ENCODE peak calls at places on chromosomes 4 and X, in ten cellular contexts. S is GM10248; L is COR-L47; Z is HuH-7.5; K is aorta; J is NCI-H748 treated with DMSO at 0.1 percent for 48 hours; P is NCI-H1092; O is fibroblast of the conjunctiva; V is T-cell; N is activated T-cell treated with anti-CD3 and anti-CD28 coated beads, Interleukin-2, amount 50 U/mL, for 48 hours. W is an unnamed sample.

GRCh38 chr4:154516320-154516719 is 24.7 kb upstream of the DCHS2 start:
- DNase-seq in V (no peak), S (no peak), K (no peak), L (no peak), Z (no peak), P (no peak), J (no peak), N (no peak), O (no peak), W (no peak)

GRCh38 chr4:138938371-138938699 is 77.2 kb upstream of the NOCT start:
- DNase-seq in O (peak; percentile 34), K (no peak), L (peak; percentile 61), V (no peak), N (no peak), J (peak; percentile 62), P (no peak), S (peak; percentile 26), Z (no peak), W (peak; percentile 62)

GRCh38 chr4:21697583-21697982 is 251.0 kb downstream of the KCNIP4 start:
- DNase-seq in L (no peak), N (no peak), S (no peak), P (no peak), K (no peak), O (no peak), J (no peak), V (no peak), Z (no peak), W (no peak)

GRCh38 chrX:8639949-8640348 is 92.0 kb downstream of the ANOS1 start:
- DNase-seq in S (no peak), P (no peak), L (no peak), K (no peak), Z (no peak), J (no peak), O (no peak), V (no peak), N (no peak), W (no peak)

GRCh38 chr4:117692538-117692937 is 341.7 kb upstream of the NDST3 start:
- DNase-seq in K (no peak), S (no peak), L (no peak), Z (no peak), V (no peak), N (no peak), J (no peak), O (no peak), P (no peak), W (no peak)

GRCh38 chr4:104138154-104138553 is 356.5 kb downstream of the CXXC4 start:
- DNase-seq in L (no peak), J (no peak), V (no peak), N (no peak), P (no peak), K (no peak), Z (no peak), O (no peak), S (no peak), W (no peak)

GRCh38 chrX:13064599-13065143 is 20.3 kb upstream of the FAM9C start:
- DNase-seq in K (no peak), O (peak; percentile 85), Z (no peak), J (no peak), P (no peak), L (no peak), V (no peak), S (no peak), N (no peak), W (no peak)

GRCh38 chrX:97490656-97491055 is 606.9 kb downstream of the RPA4 start:
- DNase-seq in S (no peak), N (no peak), K (no peak), O (no peak), P (no peak), L (no peak), V (no peak), J (no peak), Z (no peak), W (no peak)

GRCh38 chr4:151745727-151746231 is 15.0 kb downstream of the GATB start:
- DNase-seq in V (no peak), L (no peak), O (no peak), K (no peak), N (no peak), P (no peak), S (no peak), Z (no peak), J (no peak), W (no peak)

GRCh38 chrX:146707781-146708180 is 101.8 kb upstream of the CXorf51B start:
- DNase-seq in O (no peak), V (no peak), S (no peak), K (no peak), L (no peak), J (no peak), N (no peak), P (no peak), Z (no peak), W (no peak)

GRCh38 chr4:14994242-14994641 is 8.0 kb upstream of the CPEB2 start:
- DNase-seq in K (no peak), S (no peak), Z (no peak), O (no peak), N (no peak), P (no peak), V (no peak), L (no peak), J (no peak), W (peak; percentile 50)

GRCh38 chr4:90641856-90642599 is 514.8 kb downstream of the CCSER1 start:
- DNase-seq in N (no peak), L (no peak), O (no peak), Z (no peak), P (no peak), S (no peak), K (no peak), J (no peak), V (no peak), W (no peak)

GRCh38 chrX:49257074-49257790 is 7.3 kb downstream of the FOXP3 start:
- DNase-seq in P (no peak), J (no peak), L (no peak), S (no peak), V (no peak), K (no peak), O (no peak), Z (no peak), N (no peak), W (no peak)

GRCh38 chr4:176587920-176588319 is 204.8 kb downstream of the VEGFC start:
- DNase-seq in N (no peak), P (no peak), O (peak; percentile 31), S (no peak), J (no peak), L (no peak), Z (no peak), V (no peak), K (no peak), W (no peak)

GRCh38 chrX:24498181-24498580 is 33.1 kb downstream of the PDK3 start:
- DNase-seq in L (no peak), J (no peak), O (no peak), V (no peak), S (no peak), Z (no peak), N (no peak), K (no peak), P (no peak), W (peak; percentile 13)

GRCh38 chrX:129249563-129249962 is 273.7 kb downstream of the SMARCA1 start:
- DNase-seq in P (no peak), O (no peak), L (no peak), K (no peak), N (no peak), S (no peak), V (no peak), J (no peak), Z (no peak), W (no peak)

GRCh38 chrX:6228720-6229119 is at the start of gene NLGN4X:
- DNase-seq in Z (no peak), L (no peak), K (no peak), V (no peak), P (peak; percentile 76), J (peak; percentile 85), O (no peak), N (no peak), S (no peak), W (no peak)

GRCh38 chr4:74475946-74476345 is 31.0 kb downstream of the AREG start:
- DNase-seq in J (no peak), P (no peak), V (no peak), K (no peak), Z (no peak), L (no peak), N (no peak), O (no peak), S (no peak), W (no peak)

GRCh38 chr4:33086351-33086900 is 2366.3 kb downstream of the PCDH7 start:
- DNase-seq in N (no peak), J (no peak), V (no peak), K (no peak), P (no peak), Z (no peak), L (no peak), O (peak; percentile 71), S (no peak), W (no peak)